ENCODE peak calls at places on chromosomes 16 and 17, in six cellular contexts. X is NCI-H1048; Q is stimulated activated CD4-positive, alpha-beta T cell treated with anti-CD3 and anti-CD28 coated beads, Interleukin-15, amount 100 ng/mL, for 1 hour; E is lower leg skin; N is upper lobe of right lung; H is lung microvascular endothelial cell. L is an unnamed sample.

GRCh38 chr17:31549121-31549524 is 157.6 kb downstream of the RAB11FIP4 start:
- DNase-seq in N (no peak), X (no peak), E (no peak), Q (no peak), H (peak; percentile 40), L (peak; percentile 9)

GRCh38 chr16:30380072-30380471 is 2.3 kb downstream of the SEPTIN1 start:
- DNase-seq in X (no peak), H (no peak), E (no peak), N (no peak), Q (no peak), L (no peak)

GRCh38 chr16:84925092-84925772 is 86.1 kb downstream of the ZDHHC7 start:
- DNase-seq in X (no peak), E (no peak), H (peak; percentile 68), N (peak; percentile 84), Q (peak; percentile 62), L (peak; percentile 41)

GRCh38 chr16:24504467-24505345 is 34.7 kb upstream of the RBBP6 start:
- DNase-seq in H (peak; percentile 79), N (no peak), E (peak; percentile 21), X (no peak), Q (peak; percentile 3), L (peak; percentile 20)

GRCh38 chr17:47851764-47852112 is 775 bp upstream of the SP6 start:
- DNase-seq in X (no peak), H (no peak), E (no peak), Q (no peak), N (no peak), L (no peak)

GRCh38 chr16:1435921-1436697 is 5.2 kb downstream of the PERCC1 start:
- DNase-seq in H (no peak), X (no peak), E (no peak), Q (no peak), N (no peak), L (no peak)

GRCh38 chr17:64064331-64064730 is 43.9 kb upstream of the ICAM2 start:
- DNase-seq in X (no peak), Q (no peak), E (no peak), N (no peak), H (no peak), L (no peak)

GRCh38 chr17:73319766-73320165 is 8.0 kb upstream of the CDC42EP4 start:
- DNase-seq in H (no peak), Q (no peak), X (no peak), E (no peak), N (no peak), L (no peak)

GRCh38 chr17:73017653-73018052 is 74.8 kb downstream of the SLC39A11 start:
- DNase-seq in E (no peak), Q (no peak), X (no peak), N (no peak), H (no peak), L (no peak)

GRCh38 chr17:77738666-77739531 is 219.6 kb upstream of the TNRC6C start:
- DNase-seq in N (peak; percentile 28), X (no peak), E (no peak), Q (no peak), H (peak; percentile 63), L (no peak)

GRCh38 chr16:80900593-80900954 is 96.2 kb upstream of the CDYL2 start:
- DNase-seq in E (no peak), Q (no peak), X (no peak), N (no peak), H (no peak), L (no peak)

GRCh38 chr17:64006361-64007088 is 8.4 kb downstream of the PRR29 start:
- DNase-seq in Q (no peak), H (peak; percentile 91), X (no peak), E (no peak), N (no peak), L (no peak)

GRCh38 chr17:27870345-27870744 is 22.8 kb downstream of the LYRM9 start:
- DNase-seq in Q (no peak), E (no peak), H (no peak), N (no peak), X (no peak), L (no peak)

GRCh38 chr17:67150826-67151225 is 94.2 kb downstream of the HELZ start:
- DNase-seq in H (no peak), E (no peak), Q (no peak), N (no peak), X (no peak), L (no peak)

L was measured in stimulated activated CD8-positive, alpha-beta memory T cell treated with anti-CD3 and anti-CD28 coated beads, Interleukin-7, amount 100 ng/mL, for 1 hour.